ENCODE peak calls at places on chromosomes 5 and 9, in six cellular contexts. P, Y, K, Z, M and A are unnamed samples.

GRCh38 chr5:128528126-128528525 is 9.9 kb downstream of the FBN2 start:
- DNase-seq in P (no peak), Y (no peak), M (no peak), K (no peak), Z (no peak), A (no peak)

GRCh38 chr9:95385521-95385920 is 68.0 kb upstream of the FANCC start:
- DNase-seq in P (no peak), Y (no peak), Z (no peak), K (no peak), M (no peak), A (no peak)

GRCh38 chr5:151470440-151470839 is 23.0 kb downstream of the SLC36A1 start:
- DNase-seq in Z (no peak), M (peak; percentile 50), K (peak; percentile 83), P (no peak), Y (no peak), A (no peak)

GRCh38 chr5:26278078-26278477 is 760.3 kb downstream of the CDH9 start:
- DNase-seq in Y (no peak), M (no peak), P (no peak), K (no peak), Z (no peak), A (no peak)

GRCh38 chr9:87109851-87110250 is 162.5 kb upstream of the GAS1 start:
- DNase-seq in P (no peak), K (peak; percentile 46), M (no peak), Z (no peak), Y (no peak), A (no peak)

GRCh38 chr5:10286552-10287227 is 21.0 kb downstream of the CMBL start:
- DNase-seq in Z (no peak), Y (no peak), K (no peak), P (no peak), M (no peak), A (no peak)

GRCh38 chr5:95835682-95836405 is 13.3 kb upstream of the GLRX start:
- DNase-seq in M (no peak), K (no peak), Z (no peak), P (no peak), Y (no peak), A (no peak)

GRCh38 chr5:170408189-170408588 is 19.0 kb upstream of the KCNMB1 start:
- DNase-seq in M (peak; percentile 60), Y (no peak), K (no peak), Z (no peak), P (no peak), A (no peak)

GRCh38 chr5:27010646-27011045 is 27.7 kb downstream of the CDH9 start:
- DNase-seq in M (no peak), Y (no peak), P (no peak), K (no peak), Z (no peak), A (no peak)

GRCh38 chr9:127204771-127205470 is 59.7 kb upstream of the GARNL3 start:
- DNase-seq in K (peak; percentile 84), M (no peak), Z (no peak), P (no peak), Y (no peak), A (no peak)

GRCh38 chr5:170581211-170581610 is 77.4 kb downstream of the KCNIP1 start:
- DNase-seq in K (no peak), P (no peak), M (no peak), Y (no peak), Z (no peak), A (no peak)

GRCh38 chr9:107691649-107692048 is 202.1 kb upstream of the KLF4 start:
- DNase-seq in K (no peak), Y (no peak), P (no peak), Z (no peak), M (no peak), A (no peak)

GRCh38 chr5:120419110-120419509 is 45.0 kb upstream of the PRR16 start:
- DNase-seq in Y (no peak), K (peak; percentile 36), P (no peak), M (no peak), Z (no peak), A (no peak)

GRCh38 chr5:37005946-37006540 is 129.5 kb downstream of the NIPBL start:
- DNase-seq in K (peak; percentile 38), Y (peak; percentile 28), M (peak; percentile 7), Z (no peak), P (no peak), A (no peak)

GRCh38 chr9:89177401-89178161 is 1.0 kb downstream of the SHC3 start:
- DNase-seq in Z (no peak), P (no peak), M (no peak), K (no peak), Y (no peak), A (no peak)

GRCh38 chr9:77210116-77210515 is 32.8 kb downstream of the VPS13A start:
- DNase-seq in P (no peak), M (no peak), Y (no peak), K (peak; percentile 21), Z (no peak), A (no peak)

GRCh38 chr5:180874804-180875582 is 13.9 kb upstream of the ZFP62 start:
- DNase-seq in Z (no peak), K (no peak), M (no peak), P (no peak), Y (no peak), A (no peak)

GRCh38 chr9:137301086-137301947 is 754 bp downstream of the NRARP start:
- DNase-seq in P (no peak), M (peak; percentile 32), Y (peak; percentile 58), K (peak; percentile 41), Z (no peak), A (peak; percentile 53)

GRCh38 chr5:126745259-126745992 is 31.5 kb upstream of the LMNB1 start:
- DNase-seq in K (no peak), M (peak; percentile 30), P (no peak), Y (no peak), Z (no peak), A (no peak)

GRCh38 chr5:75491621-75492020 is 19.8 kb downstream of the CERT1 start:
- DNase-seq in K (no peak), Y (no peak), Z (no peak), M (no peak), P (no peak), A (no peak)

GRCh38 chr9:18618862-18619261 is 144.9 kb downstream of the ADAMTSL1 start:
- DNase-seq in M (no peak), Y (no peak), Z (no peak), P (no peak), K (no peak), A (no peak)

GRCh38 chr5:13003457-13003856 is 941.0 kb downstream of the DNAH5 start:
- DNase-seq in Z (no peak), M (no peak), K (no peak), Y (no peak), P (no peak), A (no peak)

GRCh38 chr5:133744909-133745308 is 132.6 kb upstream of the FSTL4 start:
- DNase-seq in Y (no peak), P (no peak), M (no peak), K (no peak), Z (no peak), A (no peak)

GRCh38 chr9:72971411-72971810 is 18.6 kb upstream of the ALDH1A1 start:
- DNase-seq in P (no peak), Y (no peak), K (no peak), M (no peak), Z (no peak), A (no peak)

GRCh38 chr9:34463098-34463900 is 4.7 kb downstream of the DNAI1 start:
- DNase-seq in K (peak; percentile 82), M (no peak), Z (no peak), Y (no peak), P (no peak), A (no peak)